ENCODE peak calls at places on chromosome 7, in ten cellular contexts. Q, F, U, M, I, R, D, N, Z and O are unnamed samples.

GRCh38 chr7:74523015-74523414 is 69.3 kb downstream of the GTF2IRD1 start:
- DNase-seq in U (no peak), N (no peak), D (no peak), F (no peak), I (no peak), Q (no peak), R (no peak), M (no peak), Z (no peak), O (no peak)

GRCh38 chr7:94972296-94972695 is 64.9 kb downstream of the PPP1R9A start:
- DNase-seq in N (peak), Q (no peak), Z (peak), D (no peak), F (peak), U (no peak), R (peak), I (no peak), M (no peak), O (peak)

GRCh38 chr7:55903985-55904759 is 16.9 kb downstream of the ZNF713 start:
- DNase-seq in F (no peak), D (no peak), M (no peak), I (no peak), R (no peak), Q (no peak), N (no peak), Z (no peak), U (no peak), O (no peak)

GRCh38 chr7:35003679-35004278 is 33.5 kb downstream of the DPY19L1 start:
- DNase-seq in D (no peak), U (peak), M (peak), N (peak), F (peak), Z (peak), Q (peak), I (peak), R (peak), O (peak)

GRCh38 chr7:158024881-158025280 is 562.7 kb downstream of the PTPRN2 start:
- DNase-seq in D (no peak), U (peak), N (no peak), R (no peak), Z (no peak), M (no peak), F (no peak), I (no peak), Q (peak), O (no peak)

GRCh38 chr7:158265743-158266080 is 321.9 kb downstream of the PTPRN2 start:
- DNase-seq in R (no peak), U (peak), I (no peak), M (no peak), D (no peak), F (no peak), Q (peak), N (no peak), Z (no peak), O (no peak)

GRCh38 chr7:8260871-8261707 is 878 bp downstream of the ICA1 start:
- DNase-seq in F (peak), M (no peak), U (peak), R (peak), Q (peak), N (peak), Z (no peak), I (peak), D (peak), O (peak)

GRCh38 chr7:42930889-42931288 is 1.1 kb downstream of the PSMA2 start:
- DNase-seq in Z (no peak), N (peak), R (peak), Q (no peak), D (no peak), I (no peak), M (peak), F (peak), U (no peak), O (no peak)

GRCh38 chr7:159028456-159029401 is 115.9 kb downstream of the VIPR2 start:
- DNase-seq in I (no peak), M (no peak), Q (no peak), N (no peak), Z (no peak), U (peak), R (no peak), D (no peak), F (no peak), O (no peak)

GRCh38 chr7:159105845-159106614 is 38.6 kb downstream of the VIPR2 start:
- DNase-seq in I (no peak), R (no peak), N (peak), U (peak), Q (peak), Z (no peak), F (no peak), D (peak), M (no peak), O (no peak)

GRCh38 chr7:113768256-113768847 is 150.5 kb downstream of the PPP1R3A start:
- DNase-seq in F (no peak), U (no peak), M (no peak), D (no peak), N (peak), Q (no peak), I (no peak), Z (peak), R (peak), O (no peak)

GRCh38 chr7:137970263-137970975 is 31.5 kb downstream of the CREB3L2 start:
- DNase-seq in M (peak), N (peak), U (peak), D (no peak), Q (no peak), R (peak), Z (peak), I (no peak), F (peak), O (peak)

GRCh38 chr7:6385110-6385792 is 62.5 kb downstream of the DAGLB start:
- DNase-seq in D (no peak), Q (no peak), U (no peak), Z (peak), I (no peak), R (peak), F (peak), M (peak), N (peak), O (peak)
- H3K4me3 ChIP-seq in D (no peak), Q (no peak), U (no peak), Z (no peak), I (no peak), R (peak), F (peak), M (no peak), N (no peak), O (no peak)

DNA sequence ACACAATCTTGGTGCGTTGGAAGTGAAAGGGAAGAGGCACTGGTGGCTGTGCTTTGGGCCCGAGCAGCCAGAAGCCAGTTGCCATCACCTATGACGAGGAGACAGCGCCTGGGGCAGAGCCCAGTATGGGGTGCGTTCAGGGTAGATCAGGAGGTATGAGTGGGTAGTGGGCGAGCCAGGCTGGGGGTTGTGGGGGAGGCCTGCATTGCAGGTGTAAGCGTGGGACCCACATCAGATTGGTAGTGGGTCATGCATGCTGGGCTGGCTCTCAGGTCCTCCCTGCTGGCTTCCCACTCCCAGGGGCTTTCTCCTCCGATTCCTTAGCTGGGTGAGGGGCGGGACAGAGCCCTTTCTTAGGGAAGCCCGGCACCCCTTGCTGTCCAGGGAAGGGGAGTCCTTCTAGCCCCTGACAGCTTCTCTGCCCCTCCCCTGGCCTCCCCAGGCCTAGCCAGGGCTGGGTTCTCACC is 445 bp upstream of the PVRIG start:
- DNase-seq in Q (no peak), I (no peak), N (no peak), U (no peak), Z (no peak), D (no peak), F (no peak), R (no peak), M (no peak), O (no peak)
- H3K4me3 ChIP-seq in Q (no peak), I (no peak), N (no peak), U (no peak), Z (no peak), D (no peak), F (no peak), R (no peak), M (no peak), O (no peak)

GRCh38 chr7:36736827-36737211 is 12.5 kb upstream of the AOAH start:
- DNase-seq in F (no peak), Q (no peak), R (no peak), N (no peak), D (no peak), U (no peak), M (no peak), I (no peak), Z (no peak), O (no peak)
- H3K4me3 ChIP-seq in F (no peak), Q (no peak), R (no peak), N (no peak), D (no peak), U (no peak), M (no peak), I (no peak), Z (no peak), O (no peak)

DNA sequence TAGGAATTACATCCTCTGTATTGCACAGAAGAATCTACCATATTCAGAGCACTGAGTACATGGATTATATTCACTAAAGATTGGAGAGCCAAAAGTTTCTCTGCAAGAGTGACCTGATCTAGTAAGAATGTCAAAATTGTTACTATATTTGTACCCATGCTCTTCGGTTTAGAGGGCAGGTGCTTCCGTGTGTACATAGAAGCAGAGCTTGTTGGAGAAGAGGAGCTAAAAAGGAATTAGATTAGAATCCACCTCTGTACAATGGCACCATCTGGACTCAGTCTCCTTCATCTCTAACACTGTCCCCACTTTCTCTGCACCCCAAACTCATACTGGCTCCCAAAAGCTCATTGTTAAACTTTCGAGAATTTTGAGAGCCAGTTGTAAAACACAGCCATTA is 8.3 kb downstream of the CALD1 start:
- DNase-seq in U (no peak), I (no peak), M (no peak), D (no peak), Q (no peak), R (no peak), N (no peak), Z (peak), F (no peak), O (no peak)
- H3K4me3 ChIP-seq in U (peak), I (peak), M (no peak), D (no peak), Q (no peak), R (peak), N (no peak), Z (no peak), F (no peak), O (no peak)